ENCODE peak calls at places on chromosomes 12 and 14, in four cellular contexts. Y, P, A and X are unnamed samples.

GRCh38 chr12:114869091-114869834 is 185.3 kb upstream of the TBX3 start:
- DNase-seq in Y (no peak), P (no peak), A (no peak), X (peak; percentile 22)

GRCh38 chr14:67863223-67863622 is 43.6 kb downstream of the RAD51B start:
- DNase-seq in Y (no peak), P (no peak), A (no peak), X (no peak)

GRCh38 chr12:68240975-68241374 is 12.4 kb downstream of the IL22 start:
- DNase-seq in Y (no peak), P (no peak), A (peak; percentile 86), X (no peak)

GRCh38 chr14:72613196-72613974 is 280.5 kb downstream of the DPF3 start:
- DNase-seq in Y (no peak), P (no peak), A (no peak), X (no peak)

GRCh38 chr14:21136024-21136423 is 19.8 kb downstream of the OR5AU1 start:
- DNase-seq in Y (peak; percentile 35), P (peak; percentile 35), A (no peak), X (no peak)

GRCh38 chr12:87995581-87996178 is 33.5 kb downstream of the C12orf50 start:
- DNase-seq in Y (peak; percentile 46), P (peak; percentile 35), A (no peak), X (peak; percentile 70)

GRCh38 chr12:127678945-127679344 is 588.0 kb upstream of the TMEM132C start:
- DNase-seq in Y (no peak), P (no peak), A (no peak), X (no peak)

GRCh38 chr12:10363922-10364838 is 25.7 kb downstream of the KLRK1 start:
- DNase-seq in Y (peak; percentile 18), P (peak; percentile 48), A (peak; percentile 84), X (no peak)

GRCh38 chr14:67729072-67729561 is 27.4 kb downstream of the RDH12 start:
- DNase-seq in Y (peak; percentile 28), P (no peak), A (no peak), X (peak; percentile 79)

GRCh38 chr12:3313655-3314305 is 177.2 kb upstream of the PRMT8 start:
- DNase-seq in Y (peak; percentile 40), P (peak; percentile 22), A (no peak), X (peak; percentile 62)

GRCh38 chr14:22794533-22794932 is 20.7 kb downstream of the SLC7A7 start:
- DNase-seq in Y (no peak), P (no peak), A (peak; percentile 79), X (no peak)

GRCh38 chr14:89162586-89162985 is 254.4 kb downstream of the FOXN3 start:
- DNase-seq in Y (no peak), P (no peak), A (no peak), X (no peak)

GRCh38 chr12:80939231-80939950 is 1.7 kb upstream of the LIN7A start:
- DNase-seq in Y (peak; percentile 21), P (no peak), A (no peak), X (no peak)

GRCh38 chr12:85725991-85726390 is 110.2 kb downstream of the RASSF9 start:
- DNase-seq in Y (no peak), P (no peak), A (no peak), X (no peak)

GRCh38 chr14:88613552-88614010 is 50.7 kb downstream of the ZC3H14 start:
- DNase-seq in Y (peak; percentile 86), P (no peak), A (no peak), X (no peak)

GRCh38 chr12:89040146-89040964 is 311.9 kb downstream of the DUSP6 start:
- DNase-seq in Y (no peak), P (no peak), A (no peak), X (peak; percentile 25)

GRCh38 chr12:39378346-39378745 is 64.6 kb downstream of the KIF21A start:
- DNase-seq in Y (no peak), P (no peak), A (no peak), X (no peak)

GRCh38 chr14:97771340-97772045 is 974.3 kb downstream of the VRK1 start:
- DNase-seq in Y (no peak), P (no peak), A (no peak), X (no peak)

GRCh38 chr14:103749452-103749851 is 33.8 kb downstream of the ZFYVE21 start:
- DNase-seq in Y (no peak), P (no peak), A (no peak), X (no peak)

GRCh38 chr12:7667025-7667575 is 1.4 kb upstream of the APOBEC1 start:
- DNase-seq in Y (peak; percentile 10), P (peak; percentile 20), A (no peak), X (no peak)

GRCh38 chr12:43891856-43892574 is 56.1 kb downstream of the TMEM117 start:
- DNase-seq in Y (peak; percentile 5), P (no peak), A (no peak), X (no peak)

DNA sequence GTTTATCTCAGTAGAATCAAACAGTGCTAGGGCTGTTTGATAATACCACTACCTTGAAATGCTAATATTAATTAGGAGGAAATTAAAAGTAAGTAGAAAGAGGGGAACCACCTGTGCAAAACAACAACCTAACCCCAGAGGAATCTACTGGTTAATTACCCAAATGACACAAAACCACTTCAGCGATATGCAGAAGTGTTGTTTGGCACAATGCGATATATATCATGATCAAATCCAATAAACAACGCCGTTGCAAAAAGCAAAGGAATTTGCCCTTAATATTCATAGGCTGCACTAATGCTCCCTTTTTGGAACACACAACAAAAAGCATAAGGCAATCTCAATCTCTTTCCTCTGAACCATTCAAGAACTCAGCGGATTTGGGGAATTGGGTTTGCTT is 1.6 kb downstream of the MAP4K5 start:
- DNase-seq in Y (no peak), P (no peak), A (no peak), X (no peak)
- TF ChIP-seq ESRRA in Y (no peak), P (no peak), A (no peak), X (no peak)

DNA sequence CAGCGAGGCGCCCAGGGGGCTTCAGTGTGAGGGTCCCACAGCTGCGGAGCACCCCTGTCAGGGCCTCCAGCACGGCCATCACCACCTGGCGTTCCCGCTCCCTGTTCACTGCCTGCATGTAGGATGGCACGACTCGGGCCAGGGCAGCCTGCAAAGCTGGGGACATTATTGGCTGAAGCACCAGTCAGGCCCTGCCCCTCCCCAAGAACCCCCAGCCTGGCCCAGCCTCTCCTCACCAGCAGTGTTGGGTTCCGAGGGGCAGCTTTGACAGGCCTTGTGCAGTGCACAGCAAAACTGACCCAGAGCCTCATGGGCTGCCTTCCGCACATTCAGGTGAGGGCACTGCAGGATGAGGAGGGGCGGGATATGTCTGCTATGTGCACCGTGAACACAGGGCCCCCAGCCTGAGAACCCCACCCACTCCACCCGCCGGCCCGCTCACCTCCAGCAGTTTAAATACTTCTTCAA is 5.6 kb downstream of the IPO4 start:
- DNase-seq in Y (no peak), P (no peak), A (no peak), X (no peak)
- TF ChIP-seq CREM in Y (no peak), P (no peak), A (no peak), X (no peak)

GRCh38 chr12:75480469-75480949 is at the start of gene GLIPR1:
- DNase-seq in Y (peak; percentile 45), P (peak; percentile 13), A (peak; percentile 72), X (no peak)
- TF ChIP-seq ESRRA in Y (no peak), P (no peak), A (no peak), X (no peak)

DNA sequence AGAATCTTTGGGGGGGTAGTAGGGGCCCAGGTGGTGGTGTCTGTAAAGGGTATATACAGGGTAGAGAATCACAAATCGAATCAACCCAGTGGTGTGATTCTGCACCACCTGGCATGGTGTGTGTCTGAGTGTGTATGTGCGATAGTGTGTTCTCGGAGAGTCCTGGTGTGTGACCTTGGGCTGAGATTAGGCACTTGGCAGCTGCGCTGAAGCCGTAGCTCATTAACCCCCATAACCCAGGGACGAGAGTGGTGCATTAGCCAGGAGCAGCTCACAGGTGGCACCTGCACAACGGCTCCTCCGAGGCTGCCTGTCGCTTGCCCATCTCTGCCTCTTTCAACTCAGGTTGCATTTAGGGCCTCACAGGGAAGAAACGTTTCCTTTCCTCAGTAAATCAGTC is 15.6 kb upstream of the TESC start:
- DNase-seq in Y (no peak), P (no peak), A (no peak), X (no peak)
- TF ChIP-seq CREM in Y (no peak), P (no peak), A (no peak), X (no peak)

GRCh38 chr12:131920902-131921840 is 7.9 kb upstream of the PUS1 start:
- DNase-seq in Y (no peak), P (no peak), A (no peak), X (no peak)
- TF ChIP-seq ESRRA in Y (no peak), P (no peak), A (no peak), X (no peak)

GRCh38 chr12:66438601-66439000 is 136.3 kb downstream of the HELB start:
- DNase-seq in Y (no peak), P (no peak), A (no peak), X (no peak)
- TF ChIP-seq CREM in Y (no peak), P (no peak), A (no peak), X (no peak)

GRCh38 chr14:91281346-91281745 is 36.8 kb upstream of the GPR68 start:
- DNase-seq in Y (no peak), P (no peak), A (no peak), X (no peak)
- TF ChIP-seq ESRRA in Y (no peak), P (no peak), A (no peak), X (no peak)

DNA sequence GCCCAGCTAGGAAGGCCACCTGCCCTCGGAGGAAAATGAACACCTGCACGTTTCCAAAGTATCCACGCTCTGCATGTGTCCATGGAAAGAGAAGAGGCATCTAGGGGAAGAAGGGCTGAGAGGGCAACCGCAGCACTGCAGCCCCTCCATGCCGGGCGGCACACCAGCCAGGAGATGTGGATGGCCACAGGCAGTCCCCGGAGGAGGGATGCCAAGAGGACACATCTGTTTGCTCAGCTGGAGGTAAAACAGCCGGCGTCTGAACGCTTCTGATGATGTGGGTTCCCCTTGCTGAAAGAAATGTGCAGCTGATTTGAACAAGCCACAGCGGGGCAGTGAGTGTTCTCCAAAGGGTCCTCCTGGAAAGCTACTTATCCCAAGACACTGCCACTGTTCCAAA is 34.0 kb downstream of the CHGA start:
- DNase-seq in Y (no peak), P (no peak), A (no peak), X (no peak)
- TF ChIP-seq CREM in Y (no peak), P (no peak), A (no peak), X (no peak)